ENCODE peak calls at places on chromosomes 1 and 21, in eight cellular contexts. One of them, this sample, is unnamed. For H3K4me1, the result is how much of the 10 kb centered on the place peaks cover.

GRCh38 chr1:203271018-203271743 is 34.1 kb upstream of the BTG2 start:
- DNase-seq in HepG2: no peak
- DNase-seq in sigmoid colon: peak
- DNase-seq in A549: peak
- DNase-seq in suprapubic skin: no peak
- DNase-seq in SK-N-SH: peak
- DNase-seq in esophagus muscularis mucosa: peak
- DNase-seq in ovary: peak
- DNase-seq in this sample: peak

GRCh38 chr1:225565845-225566244 is 87.1 kb downstream of the ENAH start:
- DNase-seq in ovary: peak
- DNase-seq in HepG2: no peak
- DNase-seq in SK-N-SH: no peak
- DNase-seq in esophagus muscularis mucosa: no peak
- DNase-seq in sigmoid colon: peak
- DNase-seq in suprapubic skin: no peak
- DNase-seq in A549: no peak
- DNase-seq in this sample: no peak

GRCh38 chr1:65946960-65947359 is 154.3 kb downstream of the PDE4B start:
- DNase-seq in A549: no peak
- DNase-seq in sigmoid colon: no peak
- DNase-seq in esophagus muscularis mucosa: no peak
- DNase-seq in suprapubic skin: no peak
- DNase-seq in ovary: no peak
- DNase-seq in SK-N-SH: no peak
- DNase-seq in HepG2: no peak
- DNase-seq in this sample: no peak

GRCh38 chr1:26998319-26999300 is 5.1 kb downstream of the TRNP1 start:
- DNase-seq in ovary: no peak
- DNase-seq in sigmoid colon: no peak
- DNase-seq in HepG2: no peak
- DNase-seq in suprapubic skin: no peak
- DNase-seq in A549: peak
- DNase-seq in SK-N-SH: no peak
- DNase-seq in esophagus muscularis mucosa: no peak
- DNase-seq in this sample: no peak

GRCh38 chr1:119141020-119141424 is 569 bp upstream of the WARS2 start:
- DNase-seq in suprapubic skin: no peak
- DNase-seq in esophagus muscularis mucosa: no peak
- DNase-seq in SK-N-SH: no peak
- DNase-seq in HepG2: peak
- DNase-seq in sigmoid colon: peak
- DNase-seq in ovary: peak
- DNase-seq in A549: peak
- DNase-seq in this sample: no peak

GRCh38 chr1:4694492-4694891 is 40.1 kb downstream of the AJAP1 start:
- DNase-seq in suprapubic skin: no peak
- DNase-seq in A549: no peak
- DNase-seq in esophagus muscularis mucosa: no peak
- DNase-seq in HepG2: no peak
- DNase-seq in sigmoid colon: no peak
- DNase-seq in SK-N-SH: no peak
- DNase-seq in ovary: no peak
- DNase-seq in this sample: no peak

GRCh38 chr1:3236955-3237354 is 168.0 kb downstream of the PRDM16 start:
- DNase-seq in SK-N-SH: no peak
- DNase-seq in ovary: no peak
- DNase-seq in esophagus muscularis mucosa: no peak
- DNase-seq in suprapubic skin: no peak
- DNase-seq in HepG2: no peak
- DNase-seq in sigmoid colon: no peak
- DNase-seq in A549: no peak
- DNase-seq in this sample: no peak

GRCh38 chr1:53625049-53625448 is 113.9 kb downstream of the GLIS1 start:
- DNase-seq in SK-N-SH: no peak
- DNase-seq in A549: no peak
- DNase-seq in HepG2: no peak
- DNase-seq in sigmoid colon: no peak
- DNase-seq in esophagus muscularis mucosa: peak
- DNase-seq in ovary: no peak
- DNase-seq in suprapubic skin: peak
- DNase-seq in this sample: no peak

GRCh38 chr21:43012596-43012995 is 38.2 kb downstream of the PKNOX1 start:
- DNase-seq in ovary: no peak
- DNase-seq in A549: no peak
- DNase-seq in HepG2: no peak
- DNase-seq in suprapubic skin: no peak
- DNase-seq in esophagus muscularis mucosa: no peak
- DNase-seq in sigmoid colon: no peak
- DNase-seq in SK-N-SH: no peak
- DNase-seq in this sample: no peak

GRCh38 chr21:34336756-34337391 is 26.9 kb upstream of the KCNE2 start:
- DNase-seq in suprapubic skin: peak
- DNase-seq in esophagus muscularis mucosa: no peak
- DNase-seq in sigmoid colon: no peak
- DNase-seq in ovary: no peak
- DNase-seq in SK-N-SH: no peak
- DNase-seq in HepG2: no peak
- DNase-seq in A549: no peak
- DNase-seq in this sample: peak

GRCh38 chr21:45031231-45032191 is 42.9 kb upstream of the ADARB1 start:
- DNase-seq in suprapubic skin: no peak
- DNase-seq in sigmoid colon: peak
- DNase-seq in A549: no peak
- DNase-seq in ovary: no peak
- DNase-seq in SK-N-SH: no peak
- DNase-seq in HepG2: no peak
- DNase-seq in esophagus muscularis mucosa: no peak
- DNase-seq in this sample: no peak

GRCh38 chr1:145872421-145872891 is 13.2 kb downstream of the ANKRD35 start:
- DNase-seq in A549: no peak
- DNase-seq in esophagus muscularis mucosa: no peak
- DNase-seq in SK-N-SH: no peak
- DNase-seq in suprapubic skin: peak
- DNase-seq in ovary: peak
- DNase-seq in HepG2: no peak
- DNase-seq in sigmoid colon: peak
- DNase-seq in this sample: peak

GRCh38 chr21:38170705-38171682 is 85.8 kb upstream of the KCNJ15 start:
- DNase-seq in sigmoid colon: no peak
- DNase-seq in suprapubic skin: no peak
- DNase-seq in SK-N-SH: no peak
- DNase-seq in HepG2: no peak
- DNase-seq in A549: peak
- DNase-seq in ovary: no peak
- DNase-seq in esophagus muscularis mucosa: no peak
- DNase-seq in this sample: peak

GRCh38 chr1:147834189-147834588 is 68.4 kb upstream of the GJA8 start:
- DNase-seq in suprapubic skin: no peak
- DNase-seq in A549: no peak
- DNase-seq in ovary: no peak
- DNase-seq in sigmoid colon: no peak
- DNase-seq in HepG2: no peak
- DNase-seq in SK-N-SH: no peak
- DNase-seq in esophagus muscularis mucosa: no peak
- DNase-seq in this sample: no peak

GRCh38 chr1:81703736-81704463 is 96.8 kb upstream of the ADGRL2 start:
- DNase-seq in ovary: no peak
- DNase-seq in sigmoid colon: no peak
- DNase-seq in SK-N-SH: no peak
- DNase-seq in esophagus muscularis mucosa: no peak
- DNase-seq in A549: peak
- DNase-seq in suprapubic skin: no peak
- DNase-seq in HepG2: no peak
- DNase-seq in this sample: no peak

GRCh38 chr21:38775733-38776132 is 30.0 kb upstream of the ETS2 start:
- DNase-seq in esophagus muscularis mucosa: no peak
- DNase-seq in SK-N-SH: no peak
- DNase-seq in A549: no peak
- DNase-seq in ovary: no peak
- DNase-seq in sigmoid colon: no peak
- DNase-seq in suprapubic skin: no peak
- DNase-seq in HepG2: no peak
- DNase-seq in this sample: no peak

GRCh38 chr1:210252621-210253041 is 20.0 kb downstream of the SERTAD4 start:
- DNase-seq in A549: no peak
- DNase-seq in SK-N-SH: peak
- DNase-seq in HepG2: no peak
- DNase-seq in sigmoid colon: peak
- DNase-seq in ovary: no peak
- DNase-seq in esophagus muscularis mucosa: no peak
- DNase-seq in suprapubic skin: peak
- DNase-seq in this sample: peak

GRCh38 chr1:64898107-64898861 is 68.1 kb downstream of the JAK1 start:
- DNase-seq in esophagus muscularis mucosa: peak
- DNase-seq in SK-N-SH: no peak
- DNase-seq in HepG2: peak
- DNase-seq in sigmoid colon: peak
- DNase-seq in suprapubic skin: peak
- DNase-seq in ovary: peak
- DNase-seq in A549: peak
- DNase-seq in this sample: peak

GRCh38 chr1:202268032-202268431 is 73.7 kb downstream of the UBE2T start:
- DNase-seq in esophagus muscularis mucosa: no peak
- DNase-seq in HepG2: no peak
- DNase-seq in ovary: peak
- DNase-seq in SK-N-SH: no peak
- DNase-seq in sigmoid colon: peak
- DNase-seq in suprapubic skin: peak
- DNase-seq in A549: no peak
- DNase-seq in this sample: peak

GRCh38 chr1:204077979-204078696 is 5.2 kb downstream of the SOX13 start:
- DNase-seq in esophagus muscularis mucosa: no peak
- DNase-seq in A549: peak
- DNase-seq in HepG2: peak
- DNase-seq in sigmoid colon: no peak
- DNase-seq in ovary: no peak
- DNase-seq in SK-N-SH: no peak
- DNase-seq in suprapubic skin: no peak
- DNase-seq in this sample: peak

GRCh38 chr1:213658508-213658907 is 329.3 kb upstream of the PROX1 start:
- DNase-seq in sigmoid colon: no peak
- DNase-seq in SK-N-SH: no peak
- DNase-seq in esophagus muscularis mucosa: no peak
- DNase-seq in suprapubic skin: no peak
- DNase-seq in A549: no peak
- DNase-seq in HepG2: no peak
- DNase-seq in ovary: no peak
- DNase-seq in this sample: no peak
- TF ChIP-seq EP300 in sigmoid colon: no peak
- TF ChIP-seq EP300 in SK-N-SH: no peak
- TF ChIP-seq EP300 in esophagus muscularis mucosa: no peak
- TF ChIP-seq EP300 in suprapubic skin: no peak
- TF ChIP-seq EP300 in A549: no peak
- TF ChIP-seq EP300 in HepG2: no peak
- TF ChIP-seq EP300 in ovary: no peak
- TF ChIP-seq EP300 in this sample: no peak

DNA sequence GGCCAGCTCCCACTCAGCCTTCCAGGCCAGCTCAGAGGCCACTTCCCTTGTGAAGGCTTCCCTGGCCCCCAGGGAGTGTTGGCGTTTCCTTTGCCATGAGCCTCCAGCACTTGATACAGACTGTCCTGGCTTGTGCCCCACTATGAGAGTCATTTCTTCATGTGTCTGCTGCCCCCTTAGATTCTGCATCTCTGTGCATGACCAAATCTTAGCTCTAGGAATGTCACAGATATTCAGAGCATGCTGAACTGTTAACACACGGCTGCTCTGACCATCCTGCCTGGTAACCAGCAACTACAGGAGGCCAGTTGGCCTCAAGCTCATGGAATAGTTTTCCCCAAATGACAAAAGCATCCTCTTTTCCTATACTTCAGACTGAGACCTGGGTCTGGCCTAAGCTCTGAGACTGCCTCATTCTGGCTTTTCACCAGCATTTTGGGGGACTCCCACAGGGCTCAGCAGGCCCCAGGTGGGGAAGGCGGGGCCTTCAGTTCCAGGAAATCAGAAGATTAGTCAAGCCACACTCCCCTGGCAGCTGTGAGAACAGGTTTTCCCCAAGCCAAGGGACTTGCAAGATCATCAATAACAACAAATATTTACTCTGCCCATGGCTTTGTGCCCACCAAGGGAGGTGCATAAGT is 182.6 kb upstream of the EDN2 start:
- DNase-seq in HepG2: no peak
- DNase-seq in sigmoid colon: no peak
- DNase-seq in esophagus muscularis mucosa: no peak
- DNase-seq in suprapubic skin: no peak
- DNase-seq in ovary: no peak
- DNase-seq in A549: no peak
- DNase-seq in SK-N-SH: no peak
- DNase-seq in this sample: peak
- H3K4me1 ChIP-seq in HepG2: under half
- H3K4me1 ChIP-seq in sigmoid colon: under half
- H3K4me1 ChIP-seq in esophagus muscularis mucosa: under half
- H3K4me1 ChIP-seq in suprapubic skin: half or more
- H3K4me1 ChIP-seq in ovary: under half
- H3K4me1 ChIP-seq in A549: under half
- H3K4me1 ChIP-seq in SK-N-SH: under half
- H3K4me1 ChIP-seq in this sample: under half

GRCh38 chr1:232943679-232944252 is 6.6 kb upstream of the NTPCR start:
- DNase-seq in ovary: peak
- DNase-seq in SK-N-SH: no peak
- DNase-seq in esophagus muscularis mucosa: peak
- DNase-seq in A549: no peak
- DNase-seq in sigmoid colon: no peak
- DNase-seq in suprapubic skin: no peak
- DNase-seq in HepG2: no peak
- DNase-seq in this sample: no peak
- TF ChIP-seq EP300 in ovary: no peak
- TF ChIP-seq EP300 in SK-N-SH: no peak
- TF ChIP-seq EP300 in esophagus muscularis mucosa: no peak
- TF ChIP-seq EP300 in A549: no peak
- TF ChIP-seq EP300 in sigmoid colon: no peak
- TF ChIP-seq EP300 in suprapubic skin: no peak
- TF ChIP-seq EP300 in HepG2: no peak
- TF ChIP-seq EP300 in this sample: no peak

GRCh38 chr1:206704239-206704638 is 19.5 kb downstream of the MAPKAPK2 start:
- DNase-seq in sigmoid colon: peak
- DNase-seq in esophagus muscularis mucosa: no peak
- DNase-seq in A549: no peak
- DNase-seq in HepG2: no peak
- DNase-seq in ovary: no peak
- DNase-seq in SK-N-SH: no peak
- DNase-seq in suprapubic skin: no peak
- DNase-seq in this sample: no peak

GRCh38 chr1:206700445-206701036 is 15.8 kb downstream of the MAPKAPK2 start:
- DNase-seq in ovary: no peak
- DNase-seq in HepG2: no peak
- DNase-seq in SK-N-SH: no peak
- DNase-seq in esophagus muscularis mucosa: no peak
- DNase-seq in A549: no peak
- DNase-seq in suprapubic skin: no peak
- DNase-seq in sigmoid colon: peak
- DNase-seq in this sample: no peak

GRCh38 chr1:206703647-206704046 is 18.9 kb downstream of the MAPKAPK2 start:
- DNase-seq in suprapubic skin: no peak
- DNase-seq in SK-N-SH: no peak
- DNase-seq in sigmoid colon: peak
- DNase-seq in esophagus muscularis mucosa: no peak
- DNase-seq in A549: no peak
- DNase-seq in ovary: no peak
- DNase-seq in HepG2: no peak
- DNase-seq in this sample: no peak

GRCh38 chr1:206705187-206705586 is 20.5 kb downstream of the MAPKAPK2 start:
- DNase-seq in ovary: no peak
- DNase-seq in HepG2: no peak
- DNase-seq in A549: no peak
- DNase-seq in suprapubic skin: no peak
- DNase-seq in SK-N-SH: no peak
- DNase-seq in sigmoid colon: peak
- DNase-seq in esophagus muscularis mucosa: no peak
- DNase-seq in this sample: no peak

GRCh38 chr1:206702803-206703202 is 18.1 kb downstream of the MAPKAPK2 start:
- DNase-seq in esophagus muscularis mucosa: no peak
- DNase-seq in sigmoid colon: peak
- DNase-seq in suprapubic skin: no peak
- DNase-seq in ovary: no peak
- DNase-seq in SK-N-SH: no peak
- DNase-seq in A549: no peak
- DNase-seq in HepG2: no peak
- DNase-seq in this sample: no peak
- H3K4me1 ChIP-seq in esophagus muscularis mucosa: half or more
- H3K4me1 ChIP-seq in sigmoid colon: half or more
- H3K4me1 ChIP-seq in suprapubic skin: half or more
- H3K4me1 ChIP-seq in ovary: under half
- H3K4me1 ChIP-seq in SK-N-SH: under half
- H3K4me1 ChIP-seq in A549: half or more
- H3K4me1 ChIP-seq in HepG2: under half
- H3K4me1 ChIP-seq in this sample: half or more

This sample was measured in stomach.